ENCODE peak calls at places on chromosomes 2 and 18, in four cellular contexts. B is K562, G is GM12878, Q is SK-N-SH. M is an unnamed sample.

GRCh38 chr2:183037660-183038340 is 457 bp downstream of the NCKAP1 start:
- DNase-seq in Q (peak; percentile 76), G (no peak), B (peak; percentile 54), M (peak; percentile 64)

GRCh38 chr2:121944072-121944829 is 188.8 kb downstream of the TSN start:
- DNase-seq in B (no peak), Q (no peak), G (no peak), M (no peak)

GRCh38 chr2:75654012-75654411 is 7.4 kb downstream of the MRPL19 start:
- DNase-seq in G (no peak), Q (no peak), B (no peak), M (no peak)

GRCh38 chr2:162257416-162257815 is 14.2 kb upstream of the FAP start:
- DNase-seq in B (no peak), Q (no peak), G (no peak), M (no peak)

GRCh38 chr2:12169721-12170120 is 423.3 kb downstream of the LPIN1 start:
- DNase-seq in Q (no peak), B (no peak), G (no peak), M (no peak)

GRCh38 chr2:105571445-105571987 is 172.7 kb upstream of the FHL2 start:
- DNase-seq in Q (no peak), G (no peak), B (no peak), M (no peak)

GRCh38 chr2:72765997-72766609 is 59.7 kb downstream of the EXOC6B start:
- DNase-seq in Q (no peak), B (no peak), G (no peak), M (no peak)

GRCh38 chr2:126774290-126774689 is 118.3 kb downstream of the GYPC start:
- DNase-seq in Q (no peak), G (no peak), B (no peak), M (no peak)

GRCh38 chr2:62266433-62267038 is 70.6 kb downstream of the B3GNT2 start:
- DNase-seq in B (no peak), Q (no peak), G (no peak), M (peak; percentile 51)

GRCh38 chr2:161709428-161709827 is 85.2 kb downstream of the SLC4A10 start:
- DNase-seq in B (no peak), G (no peak), Q (no peak), M (no peak)

GRCh38 chr2:48901015-48901343 is 145.5 kb upstream of the LHCGR start:
- DNase-seq in G (no peak), B (no peak), Q (no peak), M (no peak)

GRCh38 chr2:222888716-222889115 is 27.9 kb downstream of the ACSL3 start:
- DNase-seq in Q (no peak), B (no peak), G (no peak), M (no peak)

GRCh38 chr18:6031442-6031841 is 136.1 kb upstream of the TMEM200C start:
- DNase-seq in Q (no peak), G (no peak), B (no peak), M (no peak)

GRCh38 chr2:97740590-97741182 is 27.3 kb downstream of the ZAP70 start:
- DNase-seq in Q (peak; percentile 85), B (peak; percentile 89), G (no peak), M (peak; percentile 87)

GRCh38 chr18:6414723-6415362 is at the start of gene L3MBTL4:
- DNase-seq in Q (peak; percentile 87), G (no peak), B (no peak), M (no peak)

GRCh38 chr18:66616523-66616983 is 12.7 kb upstream of the CDH19 start:
- DNase-seq in B (no peak), Q (peak; percentile 3), G (no peak), M (no peak)

GRCh38 chr2:176283268-176283667 is 14.0 kb downstream of the MTX2 start:
- DNase-seq in Q (no peak), B (no peak), G (no peak), M (no peak)

GRCh38 chr18:79988925-79989361 is 580 bp upstream of the TXNL4A start:
- DNase-seq in Q (no peak), B (no peak), G (no peak), M (no peak)

GRCh38 chr2:127174176-127174575 is 45.9 kb downstream of the CYP27C1 start:
- DNase-seq in G (no peak), Q (peak; percentile 80), B (no peak), M (no peak)

GRCh38 chr2:105085525-105085924 is 47.7 kb downstream of the MRPS9 start:
- DNase-seq in B (no peak), Q (no peak), G (no peak), M (no peak)

GRCh38 chr2:241190291-241190981 is 2.0 kb downstream of the ANO7 start:
- DNase-seq in Q (peak; percentile 29), B (peak; percentile 30), G (no peak), M (no peak)

GRCh38 chr2:32330136-32330535 is 26.7 kb upstream of the BIRC6 start:
- DNase-seq in B (no peak), Q (no peak), G (no peak), M (no peak)

GRCh38 chr2:215522237-215522636 is 86.4 kb upstream of the FN1 start:
- DNase-seq in B (no peak), Q (no peak), G (no peak), M (no peak)

GRCh38 chr2:228344531-228344930 is 163.0 kb upstream of the SPHKAP start:
- DNase-seq in Q (no peak), G (no peak), B (no peak), M (no peak)

GRCh38 chr2:39871291-39871761 is 92.3 kb upstream of the THUMPD2 start:
- DNase-seq in Q (peak; percentile 11), B (no peak), G (no peak), M (no peak)

GRCh38 chr2:32986480-32986879 is 39.7 kb downstream of the LTBP1 start:
- DNase-seq in G (no peak), Q (no peak), B (no peak), M (no peak)

GRCh38 chr2:73285162-73285739 is 973 bp upstream of the FBXO41 start:
- DNase-seq in G (peak; percentile 49), B (no peak), Q (no peak), M (no peak)

GRCh38 chr2:64859208-64860161 is 129.7 kb upstream of the SLC1A4 start:
- DNase-seq in Q (peak; percentile 35), G (no peak), B (peak; percentile 92), M (no peak)

GRCh38 chr18:57150828-57151227 is 3.9 kb downstream of the BOD1L2 start:
- DNase-seq in B (no peak), G (no peak), Q (peak; percentile 53), M (peak; percentile 70)

DNA sequence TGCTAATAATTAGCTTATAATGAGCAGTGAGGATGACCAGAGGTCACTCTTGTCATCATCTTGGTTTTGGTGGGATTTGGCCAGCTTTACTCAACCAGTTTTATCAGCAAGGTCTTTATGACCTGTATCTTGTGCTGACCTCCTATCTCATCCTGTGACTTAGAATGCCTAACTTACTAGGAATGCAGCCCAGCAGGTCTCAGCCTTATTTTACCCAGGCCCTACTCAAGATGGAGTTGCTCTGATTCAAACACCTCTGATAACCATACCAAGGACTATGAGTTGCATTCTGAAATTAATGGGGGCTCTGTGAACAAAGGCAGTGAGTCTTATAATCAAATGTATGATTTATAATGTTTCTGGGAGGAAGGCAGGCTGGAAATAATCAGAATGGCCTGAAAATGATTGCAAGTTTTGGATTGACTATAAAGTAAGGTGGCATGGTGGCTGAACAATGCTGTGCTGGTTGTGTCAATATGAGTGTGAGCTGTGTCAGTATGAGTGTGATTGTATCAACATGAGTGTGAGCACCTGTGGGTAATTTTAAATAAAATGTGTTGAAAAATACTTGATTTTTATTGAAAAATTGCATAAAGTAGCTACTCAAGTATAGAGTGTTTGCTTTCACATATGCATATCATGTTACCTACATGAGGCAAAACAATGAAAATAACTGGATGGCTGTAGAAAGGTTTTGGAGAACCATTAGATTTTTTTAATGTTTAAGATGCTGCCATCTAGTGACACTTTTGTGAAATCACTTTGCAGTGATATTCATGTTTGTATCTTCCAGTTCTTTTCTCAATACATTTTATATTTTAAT is 103.0 kb downstream of the KYNU start:
- DNase-seq in Q (no peak), G (no peak), B (no peak), M (no peak)
- TF ChIP-seq NRF1 in Q (no peak), G (no peak), B (no peak), M (no peak)

GRCh38 chr2:68974251-68974650 is at the start of gene GKN1:
- DNase-seq in B (no peak), Q (no peak), G (no peak), M (no peak)
- TF ChIP-seq POLR2AphosphoS5 in B (no peak), Q (no peak), G (no peak), M (no peak)

GRCh38 chr18:13416848-13417247 is 198.3 kb downstream of the LDLRAD4 start:
- DNase-seq in Q (no peak), B (no peak), G (no peak), M (no peak)

GRCh38 chr18:13416208-13416607 is 197.6 kb downstream of the LDLRAD4 start:
- DNase-seq in G (no peak), Q (no peak), B (no peak), M (no peak)

GRCh38 chr18:13420969-13421686 is 202.6 kb downstream of the LDLRAD4 start:
- DNase-seq in Q (no peak), B (no peak), G (no peak), M (no peak)

GRCh38 chr18:13415736-13416135 is 197.2 kb downstream of the LDLRAD4 start:
- DNase-seq in G (no peak), B (no peak), Q (no peak), M (no peak)

GRCh38 chr18:13418013-13418710 is 199.6 kb downstream of the LDLRAD4 start:
- DNase-seq in G (no peak), Q (no peak), B (no peak), M (no peak)
- TF ChIP-seq NRF1 in G (no peak), Q (no peak), B (no peak), M (no peak)

DNA sequence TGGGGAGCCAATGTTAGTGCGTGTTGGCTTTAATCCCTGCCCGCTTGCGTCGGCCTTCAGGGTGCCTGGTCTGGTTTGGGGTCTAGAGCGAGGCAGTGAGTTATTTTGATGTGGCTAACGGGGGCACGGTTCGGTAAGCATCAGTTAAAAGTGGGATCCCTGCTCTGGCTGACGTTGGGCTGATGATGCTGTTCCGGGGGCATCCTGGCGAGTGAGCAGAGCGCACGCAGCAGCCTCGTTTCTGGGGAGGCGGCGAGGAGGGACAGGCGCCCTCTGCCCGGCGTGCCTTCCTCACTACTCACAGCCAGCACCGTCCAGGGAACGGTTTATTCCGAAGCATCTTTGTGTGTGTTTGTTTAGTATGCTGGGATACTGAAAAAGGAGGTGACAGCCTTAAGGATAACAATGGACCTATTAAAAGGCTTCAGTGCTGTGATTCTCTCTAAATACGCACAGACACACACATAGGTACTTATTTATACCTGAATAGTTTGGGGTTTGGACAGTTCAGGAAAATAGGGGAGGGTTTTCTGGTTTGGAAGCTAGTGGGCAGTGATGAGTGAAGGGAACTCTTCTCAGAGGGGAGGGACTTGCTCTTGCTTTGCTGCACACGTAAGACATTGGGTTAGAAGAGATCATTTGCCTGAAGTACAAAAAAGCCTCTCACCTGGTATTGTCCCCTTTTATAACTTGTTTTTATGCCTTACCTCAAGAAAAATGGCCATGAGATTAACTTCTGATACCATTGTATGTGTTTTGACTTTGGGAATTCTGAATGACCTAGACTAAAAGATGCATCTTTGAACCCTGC is 2.1 kb downstream of the CRIM1 start:
- DNase-seq in G (no peak), B (no peak), Q (peak; percentile 41), M (peak; percentile 58)
- TF ChIP-seq POLR2AphosphoS5 in G (no peak), B (no peak), Q (no peak), M (no peak)

DNA sequence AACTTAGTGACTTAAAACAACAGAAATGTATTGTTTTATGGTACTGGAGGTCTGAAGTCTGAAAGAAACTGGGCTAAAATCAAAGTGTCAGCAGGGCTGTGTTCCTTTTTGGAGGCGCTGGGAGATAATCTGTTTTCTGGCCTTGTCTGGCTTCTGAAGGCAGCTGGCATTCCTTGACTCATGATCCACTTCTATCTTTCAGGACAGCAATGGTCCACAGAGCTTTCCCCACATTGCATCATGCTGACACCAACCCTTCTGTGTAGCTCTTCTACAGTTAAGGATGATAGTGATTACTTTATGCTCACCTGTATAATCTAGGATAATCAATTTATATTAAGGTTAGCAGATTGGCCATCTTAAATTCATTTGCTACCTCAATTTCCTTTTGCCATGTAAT is 392.1 kb downstream of the TDRD15 start:
- DNase-seq in G (no peak), B (no peak), Q (no peak), M (no peak)
- TF ChIP-seq NRF1 in G (no peak), B (no peak), Q (no peak), M (no peak)

M was measured in H1.